ENCODE peak calls at places on chromosomes 6 and 20, in nine cellular contexts. W is hepatocyte; S is stimulated activated CD4-positive, alpha-beta T cell treated with anti-CD3 and anti-CD28 coated beads, Interleukin-2, amount 100 ng/mL, for 24 hours; A is fibroblast of the aortic adventitia; B is AG08395; C is stomach; Q is glutamatergic neuron; M is nephron progenitor cell; Y is EH. H is an unnamed sample.

GRCh38 chr20:49799698-49800097 is 12.9 kb upstream of the SLC9A8 start:
- DNase-seq in Y (no peak), M (no peak), B (no peak), S (no peak), C (no peak), A (no peak), W (no peak), Q (no peak), H (no peak)

GRCh38 chr20:63155266-63156165 is 60.4 kb downstream of the YTHDF1 start:
- DNase-seq in S (no peak), B (no peak), Y (no peak), C (no peak), Q (peak), W (no peak), A (no peak), M (no peak), H (no peak)

GRCh38 chr6:127976796-127977195 is 75.9 kb upstream of the THEMIS start:
- DNase-seq in C (no peak), B (no peak), W (no peak), A (no peak), Y (no peak), Q (no peak), M (no peak), S (no peak), H (no peak)

GRCh38 chr6:63578757-63579156 is 6.5 kb downstream of the LOC128125822 start:
- DNase-seq in Y (no peak), S (no peak), C (no peak), B (no peak), A (no peak), Q (no peak), M (no peak), W (no peak), H (no peak)

GRCh38 chr6:156250593-156250992 is 526.6 kb upstream of the ARID1B start:
- DNase-seq in M (no peak), A (no peak), C (no peak), B (no peak), S (peak), Y (no peak), Q (no peak), W (no peak), H (no peak)

GRCh38 chr6:50654155-50654554 is 59.2 kb upstream of the TFAP2D start:
- DNase-seq in M (no peak), S (no peak), C (no peak), Q (no peak), B (no peak), A (no peak), Y (no peak), W (no peak), H (no peak)

GRCh38 chr6:24723270-24723669 is 4.3 kb upstream of the C6orf62 start:
- DNase-seq in M (no peak), C (no peak), Q (no peak), W (no peak), Y (no peak), A (no peak), S (no peak), B (no peak), H (no peak)

GRCh38 chr6:156502969-156503504 is 274.1 kb upstream of the ARID1B start:
- DNase-seq in M (no peak), Y (no peak), W (no peak), S (no peak), A (no peak), C (no peak), Q (no peak), B (no peak), H (no peak)

GRCh38 chr6:30211899-30212298 is 1.3 kb downstream of the TRIM26 start:
- DNase-seq in C (no peak), Q (no peak), M (no peak), S (no peak), A (no peak), W (no peak), B (no peak), Y (no peak), H (no peak)

GRCh38 chr6:30740540-30740870 is 2.0 kb downstream of the FLOT1 start:
- DNase-seq in Y (no peak), W (no peak), C (no peak), S (no peak), Q (no peak), B (no peak), A (no peak), M (no peak), H (no peak)

GRCh38 chr6:113329942-113330897 is 526.9 kb upstream of the MARCKS start:
- DNase-seq in B (no peak), C (no peak), M (no peak), S (no peak), A (no peak), W (no peak), Y (no peak), Q (no peak), H (no peak)

GRCh38 chr6:18263561-18264337 is 581 bp downstream of the DEK start:
- DNase-seq in W (peak), S (peak), Y (peak), M (peak), B (peak), Q (peak), A (no peak), C (peak), H (peak)